ENCODE peak calls at places on chromosome 3, in four cellular contexts. R, M, A and Z are unnamed samples.

GRCh38 chr3:42473083-42473932 is 29.1 kb upstream of the VIPR1 start:
- DNase-seq in R (no peak), M (no peak), A (no peak), Z (no peak)

GRCh38 chr3:44960387-44961026 is 15.5 kb downstream of the ZDHHC3 start:
- DNase-seq in R (no peak), M (no peak), A (no peak), Z (no peak)

GRCh38 chr3:48232734-48233133 is 8.2 kb upstream of the ZNF589 start:
- DNase-seq in R (peak), M (peak), A (peak), Z (peak)

GRCh38 chr3:30586091-30586805 is 20.2 kb upstream of the TGFBR2 start:
- DNase-seq in R (no peak), M (no peak), A (no peak), Z (no peak)

GRCh38 chr3:39013921-39014509 is 37.7 kb downstream of the SCN11A start:
- DNase-seq in R (no peak), M (no peak), A (no peak), Z (no peak)

GRCh38 chr3:132418916-132419315 is 1.6 kb downstream of the DNAJC13 start:
- DNase-seq in R (no peak), M (no peak), A (no peak), Z (no peak)

GRCh38 chr3:47016934-47017435 is 37.5 kb downstream of the NBEAL2 start:
- DNase-seq in R (no peak), M (no peak), A (peak), Z (no peak)

GRCh38 chr3:175346573-175347356 is 487.6 kb downstream of the NAALADL2 start:
- DNase-seq in R (no peak), M (no peak), A (no peak), Z (peak)

GRCh38 chr3:159605776-159606175 is 382.9 kb upstream of the IL12A start:
- DNase-seq in R (no peak), M (no peak), A (no peak), Z (no peak)